ENCODE peak calls at places on chromosomes 16 and 17, in eight cellular contexts. One of them, this sample, is unnamed.

GRCh38 chr17:74632196-74632540 is 8.6 kb upstream of the CD300E start:
- DNase-seq in RWPE1: no peak
- DNase-seq in stomach: no peak
- DNase-seq in heart right ventricle: no peak
- DNase-seq in left ventricle myocardium inferior: no peak
- DNase-seq in lung: no peak
- DNase-seq in fibroblast of lung: no peak
- DNase-seq in lower lobe of right lung: no peak
- DNase-seq in this sample: no peak

GRCh38 chr16:68798398-68798797 is 44.9 kb upstream of the TANGO6 start:
- DNase-seq in lung: no peak
- DNase-seq in stomach: no peak
- DNase-seq in left ventricle myocardium inferior: no peak
- DNase-seq in RWPE1: peak
- DNase-seq in lower lobe of right lung: no peak
- DNase-seq in heart right ventricle: no peak
- DNase-seq in fibroblast of lung: no peak
- DNase-seq in this sample: peak

GRCh38 chr17:77637807-77638182 is 320.7 kb upstream of the TNRC6C start:
- DNase-seq in RWPE1: no peak
- DNase-seq in heart right ventricle: no peak
- DNase-seq in lung: no peak
- DNase-seq in stomach: no peak
- DNase-seq in lower lobe of right lung: no peak
- DNase-seq in left ventricle myocardium inferior: no peak
- DNase-seq in fibroblast of lung: peak
- DNase-seq in this sample: no peak

GRCh38 chr17:15418781-15419180 is 48.6 kb downstream of the CDRT4 start:
- DNase-seq in RWPE1: no peak
- DNase-seq in fibroblast of lung: no peak
- DNase-seq in lower lobe of right lung: no peak
- DNase-seq in left ventricle myocardium inferior: no peak
- DNase-seq in stomach: no peak
- DNase-seq in heart right ventricle: no peak
- DNase-seq in lung: no peak
- DNase-seq in this sample: no peak

GRCh38 chr17:64546716-64547115 is 39.9 kb downstream of the CEP95 start:
- DNase-seq in lower lobe of right lung: no peak
- DNase-seq in RWPE1: no peak
- DNase-seq in lung: no peak
- DNase-seq in left ventricle myocardium inferior: no peak
- DNase-seq in stomach: no peak
- DNase-seq in fibroblast of lung: no peak
- DNase-seq in heart right ventricle: no peak
- DNase-seq in this sample: no peak

GRCh38 chr16:102060-102855 is 24.2 kb downstream of the MPG start:
- DNase-seq in lower lobe of right lung: no peak
- DNase-seq in fibroblast of lung: peak
- DNase-seq in stomach: no peak
- DNase-seq in heart right ventricle: peak
- DNase-seq in RWPE1: no peak
- DNase-seq in left ventricle myocardium inferior: peak
- DNase-seq in lung: no peak
- DNase-seq in this sample: no peak

GRCh38 chr16:11200523-11201063 is 55.4 kb downstream of the SOCS1 start:
- DNase-seq in stomach: no peak
- DNase-seq in RWPE1: no peak
- DNase-seq in left ventricle myocardium inferior: no peak
- DNase-seq in lung: no peak
- DNase-seq in lower lobe of right lung: no peak
- DNase-seq in heart right ventricle: no peak
- DNase-seq in fibroblast of lung: peak
- DNase-seq in this sample: no peak

GRCh38 chr17:27526603-27527002 is 70.4 kb downstream of the KSR1 start:
- DNase-seq in fibroblast of lung: peak
- DNase-seq in heart right ventricle: no peak
- DNase-seq in stomach: peak
- DNase-seq in lower lobe of right lung: peak
- DNase-seq in lung: peak
- DNase-seq in left ventricle myocardium inferior: peak
- DNase-seq in RWPE1: no peak
- DNase-seq in this sample: no peak

GRCh38 chr16:81014672-81015071 is 7.7 kb downstream of the CENPN start:
- DNase-seq in lung: no peak
- DNase-seq in heart right ventricle: no peak
- DNase-seq in left ventricle myocardium inferior: no peak
- DNase-seq in fibroblast of lung: no peak
- DNase-seq in RWPE1: no peak
- DNase-seq in stomach: no peak
- DNase-seq in lower lobe of right lung: no peak
- DNase-seq in this sample: no peak

GRCh38 chr17:49219987-49220386 is 9.5 kb downstream of the ABI3 start:
- DNase-seq in stomach: no peak
- DNase-seq in RWPE1: no peak
- DNase-seq in lung: no peak
- DNase-seq in heart right ventricle: no peak
- DNase-seq in fibroblast of lung: no peak
- DNase-seq in lower lobe of right lung: no peak
- DNase-seq in left ventricle myocardium inferior: no peak
- DNase-seq in this sample: no peak

GRCh38 chr16:66695474-66695934 is 1.0 kb downstream of the CMTM4 start:
- DNase-seq in stomach: no peak
- DNase-seq in fibroblast of lung: no peak
- DNase-seq in RWPE1: no peak
- DNase-seq in lower lobe of right lung: no peak
- DNase-seq in heart right ventricle: no peak
- DNase-seq in left ventricle myocardium inferior: no peak
- DNase-seq in lung: no peak
- DNase-seq in this sample: no peak

GRCh38 chr16:66691234-66691633 is 5.3 kb downstream of the CMTM4 start:
- DNase-seq in lower lobe of right lung: no peak
- DNase-seq in stomach: no peak
- DNase-seq in left ventricle myocardium inferior: no peak
- DNase-seq in RWPE1: no peak
- DNase-seq in fibroblast of lung: no peak
- DNase-seq in lung: no peak
- DNase-seq in heart right ventricle: no peak
- DNase-seq in this sample: no peak

GRCh38 chr16:66690106-66690847 is 6.3 kb downstream of the CMTM4 start:
- DNase-seq in left ventricle myocardium inferior: no peak
- DNase-seq in fibroblast of lung: no peak
- DNase-seq in RWPE1: no peak
- DNase-seq in lower lobe of right lung: no peak
- DNase-seq in lung: no peak
- DNase-seq in heart right ventricle: no peak
- DNase-seq in stomach: no peak
- DNase-seq in this sample: no peak

GRCh38 chr16:66692341-66692740 is 4.2 kb downstream of the CMTM4 start:
- DNase-seq in RWPE1: peak
- DNase-seq in stomach: peak
- DNase-seq in fibroblast of lung: no peak
- DNase-seq in left ventricle myocardium inferior: no peak
- DNase-seq in lower lobe of right lung: no peak
- DNase-seq in lung: no peak
- DNase-seq in heart right ventricle: no peak
- DNase-seq in this sample: peak

GRCh38 chr16:66693088-66693487 is 3.5 kb downstream of the CMTM4 start:
- DNase-seq in lung: no peak
- DNase-seq in fibroblast of lung: no peak
- DNase-seq in lower lobe of right lung: no peak
- DNase-seq in stomach: no peak
- DNase-seq in RWPE1: no peak
- DNase-seq in heart right ventricle: no peak
- DNase-seq in left ventricle myocardium inferior: no peak
- DNase-seq in this sample: no peak
- H3K27ac ChIP-seq in lung: no peak
- H3K27ac ChIP-seq in fibroblast of lung: no peak
- H3K27ac ChIP-seq in lower lobe of right lung: no peak
- H3K27ac ChIP-seq in stomach: no peak
- H3K27ac ChIP-seq in RWPE1: no peak
- H3K27ac ChIP-seq in heart right ventricle: no peak
- H3K27ac ChIP-seq in left ventricle myocardium inferior: no peak
- H3K27ac ChIP-seq in this sample: no peak

GRCh38 chr17:16934133-16934795 is 37.7 kb downstream of the TNFRSF13B start:
- DNase-seq in fibroblast of lung: no peak
- DNase-seq in lower lobe of right lung: no peak
- DNase-seq in left ventricle myocardium inferior: peak
- DNase-seq in stomach: no peak
- DNase-seq in RWPE1: no peak
- DNase-seq in lung: no peak
- DNase-seq in heart right ventricle: no peak
- DNase-seq in this sample: no peak

GRCh38 chr17:16935241-16935663 is 36.7 kb downstream of the TNFRSF13B start:
- DNase-seq in lower lobe of right lung: no peak
- DNase-seq in stomach: peak
- DNase-seq in RWPE1: peak
- DNase-seq in left ventricle myocardium inferior: peak
- DNase-seq in fibroblast of lung: no peak
- DNase-seq in heart right ventricle: no peak
- DNase-seq in lung: no peak
- DNase-seq in this sample: no peak

GRCh38 chr17:16933317-16934132 is 38.4 kb downstream of the TNFRSF13B start:
- DNase-seq in heart right ventricle: no peak
- DNase-seq in fibroblast of lung: no peak
- DNase-seq in stomach: no peak
- DNase-seq in left ventricle myocardium inferior: peak
- DNase-seq in lung: no peak
- DNase-seq in lower lobe of right lung: no peak
- DNase-seq in RWPE1: no peak
- DNase-seq in this sample: no peak

GRCh38 chr17:16935786-16936185 is 36.1 kb downstream of the TNFRSF13B start:
- DNase-seq in stomach: no peak
- DNase-seq in heart right ventricle: no peak
- DNase-seq in fibroblast of lung: no peak
- DNase-seq in lung: no peak
- DNase-seq in left ventricle myocardium inferior: peak
- DNase-seq in RWPE1: no peak
- DNase-seq in lower lobe of right lung: no peak
- DNase-seq in this sample: no peak

DNA sequence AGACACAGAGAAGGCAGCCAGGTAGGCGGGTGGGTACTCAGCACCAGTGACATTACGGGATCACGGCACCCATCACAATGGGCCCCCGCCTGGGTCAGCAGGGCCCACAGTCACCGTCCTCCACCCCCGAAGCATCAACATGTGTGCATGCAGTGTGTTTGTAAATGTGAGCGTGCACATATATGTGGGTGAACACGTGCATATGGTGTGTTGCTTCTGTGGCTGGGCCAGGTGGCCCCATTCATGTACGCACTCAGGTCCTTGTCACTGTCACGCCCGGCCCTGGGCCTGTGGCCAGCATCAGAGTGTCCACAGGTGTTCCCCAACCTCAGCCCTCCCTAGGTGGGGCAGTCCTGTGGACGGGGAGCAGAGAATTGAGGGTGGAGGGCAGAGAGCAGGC is 37.1 kb downstream of the TNFRSF13B start:
- DNase-seq in RWPE1: no peak
- DNase-seq in heart right ventricle: no peak
- DNase-seq in fibroblast of lung: no peak
- DNase-seq in stomach: no peak
- DNase-seq in lung: no peak
- DNase-seq in lower lobe of right lung: no peak
- DNase-seq in left ventricle myocardium inferior: peak
- DNase-seq in this sample: no peak
- TF ChIP-seq CTCF in RWPE1: no peak
- TF ChIP-seq CTCF in heart right ventricle: no peak
- TF ChIP-seq CTCF in fibroblast of lung: no peak
- TF ChIP-seq CTCF in stomach: no peak
- TF ChIP-seq CTCF in lung: no peak
- TF ChIP-seq CTCF in lower lobe of right lung: no peak
- TF ChIP-seq CTCF in left ventricle myocardium inferior: no peak
- TF ChIP-seq CTCF in this sample: no peak

DNA sequence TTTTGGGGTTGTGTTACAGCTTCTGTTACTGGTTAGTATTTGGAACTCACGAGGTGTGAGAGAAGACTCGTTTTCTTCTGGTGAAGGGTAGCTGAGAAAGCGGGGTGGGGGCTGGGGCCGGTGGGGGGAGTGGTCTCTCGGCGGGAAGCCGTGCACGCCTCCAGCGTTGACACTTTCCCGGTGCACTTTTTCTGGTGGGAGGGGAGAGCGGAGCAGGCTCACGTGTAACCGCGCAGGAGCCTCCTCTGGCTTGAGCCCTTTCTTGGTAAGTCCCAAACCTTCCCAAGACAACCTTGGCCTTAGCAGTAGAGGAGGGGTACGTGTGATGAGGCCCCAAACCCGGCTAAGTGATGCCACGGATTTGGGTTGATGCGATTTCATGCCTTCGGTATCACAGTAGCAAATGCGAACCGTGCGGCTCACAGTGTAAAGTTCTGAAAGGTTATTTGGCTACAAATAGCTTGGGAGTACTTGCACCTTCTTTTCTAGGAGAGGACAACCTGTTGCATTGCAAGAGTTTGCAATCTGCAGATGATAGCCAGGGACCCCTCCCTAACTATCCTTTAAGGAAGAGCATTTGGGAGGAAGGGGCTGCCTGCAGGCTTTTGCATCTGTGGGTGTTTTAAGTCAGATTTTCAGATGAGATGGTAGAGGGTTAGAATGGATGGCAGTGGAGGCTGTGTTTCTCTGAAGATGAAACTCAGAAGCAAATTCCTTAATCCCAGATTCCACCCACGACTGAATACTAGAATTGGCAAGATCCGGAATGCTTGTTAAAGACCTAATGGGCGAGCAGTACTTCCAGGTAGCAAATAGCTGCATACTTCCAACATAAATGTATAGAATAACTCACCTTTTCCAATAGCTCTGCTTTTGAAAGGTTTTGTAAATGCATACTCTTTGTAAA is 1.5 kb downstream of the HLF start:
- DNase-seq in lower lobe of right lung: no peak
- DNase-seq in heart right ventricle: no peak
- DNase-seq in lung: no peak
- DNase-seq in stomach: no peak
- DNase-seq in RWPE1: no peak
- DNase-seq in left ventricle myocardium inferior: no peak
- DNase-seq in fibroblast of lung: no peak
- DNase-seq in this sample: no peak
- H3K27ac ChIP-seq in lower lobe of right lung: peak
- H3K27ac ChIP-seq in heart right ventricle: peak
- H3K27ac ChIP-seq in lung: peak
- H3K27ac ChIP-seq in stomach: peak
- H3K27ac ChIP-seq in RWPE1: no peak
- H3K27ac ChIP-seq in left ventricle myocardium inferior: peak
- H3K27ac ChIP-seq in fibroblast of lung: no peak
- H3K27ac ChIP-seq in this sample: no peak

DNA sequence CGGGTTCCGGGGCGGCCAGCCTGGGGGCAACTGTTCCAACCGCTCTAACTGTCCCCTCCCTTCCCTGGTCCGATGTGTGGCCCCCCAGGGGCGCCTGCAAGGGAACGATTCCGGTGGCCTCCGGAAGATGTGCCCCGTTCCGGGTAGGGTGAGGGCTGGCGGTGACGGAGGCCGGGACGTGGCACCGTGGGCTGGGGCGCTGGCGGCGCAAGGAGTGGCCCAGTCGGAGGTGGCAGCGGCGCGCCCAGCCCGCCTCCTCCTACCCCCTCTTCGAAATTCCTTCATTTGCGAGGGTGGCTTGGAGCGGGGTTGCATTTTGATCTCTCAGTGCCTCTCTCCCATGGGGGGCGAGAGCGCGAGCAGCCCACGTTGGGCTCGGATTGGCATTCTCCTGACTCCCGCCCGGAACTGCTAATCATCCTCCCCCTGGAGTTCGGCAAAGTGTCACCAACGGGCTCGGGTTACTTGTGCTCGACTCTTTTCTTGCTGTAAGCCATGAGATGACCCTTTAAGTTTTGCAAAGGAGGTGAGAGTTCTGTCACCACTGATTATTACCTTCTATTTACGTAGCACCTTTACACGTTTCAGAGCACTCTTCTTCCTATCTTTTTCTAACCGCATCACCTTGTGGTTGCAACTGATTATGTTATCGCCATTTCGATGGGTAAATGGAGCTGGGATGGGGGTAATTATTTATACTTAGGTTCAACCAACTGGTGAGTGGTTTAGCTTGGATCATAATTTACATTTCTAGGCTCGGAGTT is 667 bp downstream of the NDEL1 start:
- DNase-seq in RWPE1: peak
- DNase-seq in stomach: peak
- DNase-seq in lower lobe of right lung: peak
- DNase-seq in left ventricle myocardium inferior: peak
- DNase-seq in lung: peak
- DNase-seq in heart right ventricle: peak
- DNase-seq in fibroblast of lung: peak
- DNase-seq in this sample: no peak
- TF ChIP-seq CTCF in RWPE1: no peak
- TF ChIP-seq CTCF in stomach: no peak
- TF ChIP-seq CTCF in lower lobe of right lung: no peak
- TF ChIP-seq CTCF in left ventricle myocardium inferior: no peak
- TF ChIP-seq CTCF in lung: no peak
- TF ChIP-seq CTCF in heart right ventricle: no peak
- TF ChIP-seq CTCF in fibroblast of lung: no peak
- TF ChIP-seq CTCF in this sample: peak